ENCODE peak calls at places on chromosomes 7 and 10, in five cellular contexts. S, V, R, M and Y are unnamed samples. For H3K36me3 and H3K27me3, the result is how much of the 10 kb centered on the place peaks cover.

GRCh38 chr7:155922507-155922841 is 110.2 kb upstream of the SHH start:
- DNase-seq in S (no peak), V (no peak), R (no peak), M (no peak), Y (no peak)

GRCh38 chr7:151176401-151176800 is 8.9 kb upstream of the GBX1 start:
- DNase-seq in S (no peak), V (no peak), R (no peak), M (no peak), Y (no peak)

GRCh38 chr10:2897619-2898508 is 169.5 kb upstream of the PFKP start:
- DNase-seq in S (no peak), V (no peak), R (no peak), M (no peak), Y (no peak)

GRCh38 chr10:86267286-86268195 is 99.1 kb downstream of the GRID1 start:
- DNase-seq in S (no peak), V (no peak), R (peak), M (peak), Y (no peak)

GRCh38 chr10:122044045-122044661 is 55.2 kb downstream of the TACC2 start:
- DNase-seq in S (peak), V (peak), R (peak), M (peak), Y (peak)

GRCh38 chr10:71927669-71928592 is 36.3 kb upstream of the CHST3 start:
- DNase-seq in S (no peak), V (peak), R (no peak), M (no peak), Y (no peak)

GRCh38 chr7:102099474-102099873 is 187.2 kb upstream of the SH2B2 start:
- DNase-seq in S (no peak), V (no peak), R (no peak), M (no peak), Y (no peak)

GRCh38 chr7:22008683-22009082 is 63.0 kb upstream of the CDCA7L start:
- DNase-seq in S (no peak), V (no peak), R (no peak), M (no peak), Y (no peak)

GRCh38 chr10:90745565-90745964 is 112.3 kb downstream of the HTR7 start:
- DNase-seq in S (no peak), V (no peak), R (no peak), M (no peak), Y (no peak)

GRCh38 chr10:104308439-104308903 is 29.8 kb downstream of the ITPRIP start:
- DNase-seq in S (no peak), V (no peak), R (no peak), M (no peak), Y (no peak)

GRCh38 chr7:50791921-50792341 is 9.2 kb upstream of the GRB10 start:
- DNase-seq in S (no peak), V (peak), R (peak), M (no peak), Y (no peak)

GRCh38 chr10:30671011-30671616 is 41.6 kb upstream of the LYZL2 start:
- DNase-seq in S (peak), V (peak), R (peak), M (no peak), Y (peak)

GRCh38 chr10:10332786-10333185 is 684.9 kb upstream of the CELF2 start:
- DNase-seq in S (no peak), V (no peak), R (peak), M (no peak), Y (no peak)

GRCh38 chr10:120514035-120514620 is 57.1 kb downstream of the PLPP4 start:
- DNase-seq in S (no peak), V (peak), R (peak), M (no peak), Y (peak)

GRCh38 chr10:69242844-69243212 is 22.7 kb downstream of the HKDC1 start:
- DNase-seq in S (no peak), V (no peak), R (no peak), M (peak), Y (no peak)

GRCh38 chr7:149196151-149196704 is 882 bp downstream of the ZNF282 start:
- DNase-seq in S (no peak), V (peak), R (peak), M (peak), Y (peak)

GRCh38 chr7:134693256-134693655 is 46.6 kb downstream of the BPGM start:
- DNase-seq in S (no peak), V (peak), R (no peak), M (no peak), Y (no peak)

GRCh38 chr7:130930710-130931109 is 196.7 kb upstream of the KLF14 start:
- DNase-seq in S (no peak), V (no peak), R (no peak), M (no peak), Y (no peak)

GRCh38 chr10:11104772-11105675 is 87.4 kb downstream of the CELF2 start:
- DNase-seq in S (no peak), V (no peak), R (no peak), M (no peak), Y (no peak)

GRCh38 chr10:97543025-97543546 is 29.5 kb upstream of the ANKRD2 start:
- DNase-seq in S (no peak), V (peak), R (no peak), M (peak), Y (peak)

GRCh38 chr7:101632641-101633040 is 3.5 kb upstream of the MYL10 start:
- DNase-seq in S (no peak), V (no peak), R (no peak), M (no peak), Y (no peak)

GRCh38 chr10:27153855-27154198 is 357 bp downstream of the YME1L1 start:
- DNase-seq in S (peak), V (peak), R (peak), M (no peak), Y (peak)

GRCh38 chr10:29886299-29886698 is 173.1 kb downstream of the JCAD start:
- DNase-seq in S (no peak), V (no peak), R (no peak), M (no peak), Y (no peak)

GRCh38 chr7:24728503-24729364 is 28.5 kb downstream of the GSDME start:
- DNase-seq in S (no peak), V (no peak), R (no peak), M (no peak), Y (no peak)

GRCh38 chr7:117875566-117875965 is 2.3 kb upstream of the CTTNBP2 start:
- DNase-seq in S (no peak), V (no peak), R (peak), M (no peak), Y (peak)

GRCh38 chr7:120981888-120982615 is 6.5 kb upstream of the CPED1 start:
- DNase-seq in S (no peak), V (peak), R (no peak), M (no peak), Y (peak)

GRCh38 chr7:157005456-157006204 is 4.8 kb downstream of the MNX1 start:
- DNase-seq in S (no peak), V (no peak), R (peak), M (peak), Y (peak)

GRCh38 chr7:157002819-157003421 is 7.5 kb downstream of the MNX1 start:
- DNase-seq in S (no peak), V (no peak), R (peak), M (peak), Y (peak)

GRCh38 chr7:157003445-157004049 is 6.9 kb downstream of the MNX1 start:
- DNase-seq in S (no peak), V (no peak), R (peak), M (no peak), Y (peak)

GRCh38 chr7:157004839-157005455 is 5.5 kb downstream of the MNX1 start:
- DNase-seq in S (no peak), V (no peak), R (no peak), M (no peak), Y (no peak)

GRCh38 chr7:157004050-157004838 is 6.2 kb downstream of the MNX1 start:
- DNase-seq in S (no peak), V (peak), R (peak), M (peak), Y (peak)
- H3K4me3 ChIP-seq in S (no peak), V (no peak), R (peak), M (no peak), Y (peak)

DNA sequence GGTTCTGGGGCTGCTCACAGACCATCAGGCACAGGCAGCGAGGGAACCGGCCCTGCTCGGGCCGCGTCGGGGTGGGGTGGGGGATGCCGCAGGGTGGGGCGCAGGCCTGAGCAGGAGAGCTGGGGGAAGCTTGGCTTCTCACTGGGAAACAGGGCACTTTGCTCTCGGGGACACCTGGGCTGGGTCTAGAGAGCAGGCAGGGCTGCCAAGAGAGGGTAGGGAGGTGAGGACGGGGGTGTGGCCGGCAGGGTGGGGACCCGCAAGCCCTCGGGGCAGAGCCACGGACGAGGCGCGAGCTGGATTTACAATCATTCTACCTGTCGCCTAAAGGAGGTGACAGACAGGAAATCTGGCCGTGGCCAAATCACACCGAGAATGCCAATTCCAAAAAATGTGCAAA is 11.1 kb downstream of the INTS1 start:
- DNase-seq in S (no peak), V (no peak), R (no peak), M (no peak), Y (peak)
- H3K36me3 ChIP-seq in S (half or more), V (half or more), R (under half), M (half or more), Y (under half)

GRCh38 chr7:71753236-71753635 is 621.3 kb downstream of the GALNT17 start:
- DNase-seq in S (no peak), V (no peak), R (no peak), M (no peak), Y (no peak)

GRCh38 chr7:71750290-71750689 is 618.3 kb downstream of the GALNT17 start:
- DNase-seq in S (no peak), V (no peak), R (no peak), M (no peak), Y (no peak)

GRCh38 chr7:71753959-71754652 is 622.2 kb downstream of the GALNT17 start:
- DNase-seq in S (no peak), V (no peak), R (no peak), M (no peak), Y (no peak)

GRCh38 chr7:71754828-71755227 is 622.9 kb downstream of the GALNT17 start:
- DNase-seq in S (no peak), V (no peak), R (no peak), M (no peak), Y (no peak)

DNA sequence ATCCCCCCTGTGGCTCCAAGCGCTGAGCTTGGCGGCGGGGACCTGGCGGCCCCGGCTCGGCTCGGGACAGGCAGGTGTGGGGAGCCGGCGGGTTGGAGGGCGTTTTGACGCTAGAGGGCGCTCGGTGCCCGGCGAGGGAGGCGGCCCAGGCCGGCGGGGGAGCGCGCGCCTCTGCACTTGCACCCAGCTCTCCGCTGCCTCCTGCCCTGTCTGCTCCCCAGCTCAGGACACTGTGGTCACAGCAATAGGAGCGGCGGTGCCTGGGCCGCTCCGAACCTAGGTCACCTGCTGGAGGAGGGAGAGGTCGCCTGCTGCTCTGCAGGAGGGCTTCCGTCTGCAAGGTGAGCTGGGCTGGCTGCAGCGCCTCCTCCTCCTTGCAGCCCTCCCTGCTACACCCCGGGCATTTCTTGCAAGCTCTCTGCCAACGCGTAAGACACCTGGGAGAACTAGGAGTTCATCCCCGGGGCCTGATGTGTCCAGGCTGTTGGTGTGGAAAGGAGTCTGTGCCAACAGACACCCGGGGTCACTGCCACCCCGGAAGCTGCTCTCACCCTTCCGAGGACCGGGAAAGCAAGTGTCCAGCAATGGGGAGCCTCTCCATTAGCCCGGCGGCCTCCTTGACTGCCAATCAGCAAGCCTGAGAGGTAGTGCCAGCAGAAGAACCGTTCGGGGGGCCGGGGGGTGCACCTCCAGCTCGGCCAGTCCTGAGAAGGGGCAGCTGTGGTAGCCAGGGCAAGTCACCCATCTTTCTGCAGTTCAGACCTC is 620.4 kb downstream of the GALNT17 start:
- DNase-seq in S (peak), V (peak), R (peak), M (peak), Y (peak)
- H3K27me3 ChIP-seq in S (half or more), V (under half), R (under half), M (under half), Y (under half)

GRCh38 chr10:52335665-52336064 is 21.6 kb downstream of the DKK1 start:
- DNase-seq in S (no peak), V (no peak), R (no peak), M (no peak), Y (no peak)
- H3K4me3 ChIP-seq in S (no peak), V (no peak), R (no peak), M (no peak), Y (no peak)